ENCODE peak calls at places on chromosomes 16 and 17, in six cellular contexts. E is esophagus squamous epithelium, X is IMR-90, D is colonic mucosa, J is tibial nerve, U is heart left ventricle. O is an unnamed sample.
A peak's percentile ranks its signal among the peaks of the same experiment; 100 is the strongest.

GRCh38 chr16:11497329-11497805 is 89.4 kb downstream of the LITAF start:
- DNase-seq in X (peak; percentile 56), E (no peak), J (peak; percentile 79), D (peak; percentile 78), U (peak; percentile 90), O (peak; percentile 91)

GRCh38 chr16:3122926-3123570 is 10.7 kb downstream of the ZNF205 start:
- DNase-seq in J (no peak), X (no peak), E (no peak), D (no peak), U (no peak), O (no peak)

GRCh38 chr16:63312343-63312742 is 1276.1 kb upstream of the CDH8 start:
- DNase-seq in E (no peak), X (no peak), U (no peak), D (no peak), J (no peak), O (no peak)

GRCh38 chr17:64736804-64737492 is 74.8 kb upstream of the SMURF2 start:
- DNase-seq in E (no peak), J (no peak), U (peak; percentile 19), X (peak; percentile 72), D (peak; percentile 62), O (no peak)

GRCh38 chr17:71899317-71899716 is 221.5 kb upstream of the SOX9 start:
- DNase-seq in D (no peak), X (peak; percentile 59), E (no peak), J (no peak), U (no peak), O (no peak)

GRCh38 chr17:11499881-11500280 is 98.4 kb upstream of the DNAH9 start:
- DNase-seq in U (no peak), X (no peak), D (no peak), E (no peak), J (no peak), O (peak; percentile 40)

GRCh38 chr17:48113201-48113676 is 5.7 kb downstream of the SNX11 start:
- DNase-seq in D (no peak), X (no peak), J (no peak), U (no peak), E (no peak), O (no peak)

GRCh38 chr16:68289621-68290329 is 21.0 kb downstream of the SLC7A6OS start:
- DNase-seq in J (no peak), X (no peak), U (no peak), E (no peak), D (no peak), O (no peak)

GRCh38 chr17:3960764-3961163 is 3.5 kb downstream of the ATP2A3 start:
- DNase-seq in J (no peak), X (peak; percentile 55), U (no peak), E (no peak), D (peak; percentile 67), O (peak; percentile 61)

GRCh38 chr16:77551352-77551751 is 116.5 kb upstream of the ADAMTS18 start:
- DNase-seq in X (no peak), J (no peak), E (no peak), D (no peak), U (no peak), O (no peak)

GRCh38 chr17:76570877-76571471 is 14.7 kb downstream of the ST6GALNAC2 start:
- DNase-seq in D (no peak), X (no peak), E (no peak), J (no peak), U (no peak), O (no peak)

GRCh38 chr16:47144559-47144877 is 773 bp upstream of the NETO2 start:
- DNase-seq in U (no peak), X (no peak), D (no peak), E (no peak), J (no peak), O (no peak)

GRCh38 chr16:17277981-17278381 is 192.8 kb downstream of the XYLT1 start:
- DNase-seq in E (no peak), J (no peak), D (peak; percentile 76), X (peak; percentile 7), U (peak; percentile 28), O (no peak)

GRCh38 chr16:60181542-60181941 is 1447.4 kb upstream of the GOT2 start:
- DNase-seq in U (no peak), D (no peak), J (no peak), X (no peak), E (no peak), O (no peak)

GRCh38 chr17:72766761-72767356 is 325.6 kb downstream of the SLC39A11 start:
- DNase-seq in J (no peak), U (no peak), E (no peak), D (no peak), X (no peak), O (no peak)

GRCh38 chr17:14202388-14203166 is 34.1 kb downstream of the CDRT15 start:
- DNase-seq in X (no peak), J (no peak), D (no peak), E (no peak), U (no peak), O (no peak)

GRCh38 chr16:22220714-22221113 is 14.6 kb downstream of the EEF2K start:
- DNase-seq in U (peak; percentile 33), X (no peak), J (no peak), E (no peak), D (no peak), O (no peak)

GRCh38 chr17:55852734-55853133 is 101.9 kb downstream of the PCTP start:
- DNase-seq in J (no peak), X (no peak), E (no peak), U (no peak), D (no peak), O (no peak)

GRCh38 chr17:56028837-56029236 is 124.4 kb upstream of the ANKFN1 start:
- DNase-seq in D (no peak), J (no peak), U (no peak), X (no peak), E (no peak), O (no peak)

GRCh38 chr17:73189417-73190099 is 3.3 kb upstream of the COG1 start:
- DNase-seq in U (no peak), E (no peak), X (peak; percentile 76), D (no peak), J (no peak), O (no peak)

GRCh38 chr16:66135376-66135775 is 231.1 kb upstream of the CDH5 start:
- DNase-seq in E (no peak), J (peak; percentile 39), X (peak; percentile 25), D (no peak), U (peak; percentile 69), O (peak; percentile 66)

GRCh38 chr17:19331134-19331533 is 31.4 kb downstream of the B9D1 start:
- DNase-seq in J (no peak), D (no peak), E (no peak), U (no peak), X (peak; percentile 92), O (no peak)
- TF ChIP-seq CTCF in J (no peak), D (no peak), E (no peak), U (no peak), X (peak; percentile 11), O (no peak)

GRCh38 chr17:43034623-43035293 is 9.7 kb downstream of the RND2 start:
- DNase-seq in X (no peak), D (no peak), E (no peak), U (no peak), J (no peak), O (no peak)
- H3K4me1 ChIP-seq in X (peaks cover 6% of the 10 kb centered on the region), D (no peaks in the 10 kb centered on the region), E (no peaks in the 10 kb centered on the region), U (no peaks in the 10 kb centered on the region), J (no peaks in the 10 kb centered on the region), O (no peaks in the 10 kb centered on the region)

GRCh38 chr17:34817252-34817651 is 144.0 kb downstream of the CCT6B start:
- DNase-seq in U (no peak), X (no peak), J (no peak), D (no peak), E (no peak), O (no peak)

GRCh38 chr17:34820166-34820920 is 140.9 kb downstream of the CCT6B start:
- DNase-seq in E (no peak), D (no peak), U (no peak), J (no peak), X (no peak), O (no peak)

GRCh38 chr17:34811561-34811960 is 149.7 kb downstream of the CCT6B start:
- DNase-seq in E (no peak), J (no peak), U (no peak), D (no peak), X (no peak), O (no peak)

GRCh38 chr17:34820922-34821321 is 140.3 kb downstream of the CCT6B start:
- DNase-seq in J (no peak), X (no peak), E (no peak), U (no peak), D (no peak), O (no peak)

GRCh38 chr17:34816806-34817205 is 144.5 kb downstream of the CCT6B start:
- DNase-seq in J (no peak), E (no peak), D (no peak), X (no peak), U (no peak), O (no peak)
- H3K4me3 ChIP-seq in J (no peak overlapping the region), E (no peak overlapping the region), D (no peak overlapping the region), X (no peak overlapping the region), U (no peak overlapping the region), O (no peak overlapping the region)

DNA sequence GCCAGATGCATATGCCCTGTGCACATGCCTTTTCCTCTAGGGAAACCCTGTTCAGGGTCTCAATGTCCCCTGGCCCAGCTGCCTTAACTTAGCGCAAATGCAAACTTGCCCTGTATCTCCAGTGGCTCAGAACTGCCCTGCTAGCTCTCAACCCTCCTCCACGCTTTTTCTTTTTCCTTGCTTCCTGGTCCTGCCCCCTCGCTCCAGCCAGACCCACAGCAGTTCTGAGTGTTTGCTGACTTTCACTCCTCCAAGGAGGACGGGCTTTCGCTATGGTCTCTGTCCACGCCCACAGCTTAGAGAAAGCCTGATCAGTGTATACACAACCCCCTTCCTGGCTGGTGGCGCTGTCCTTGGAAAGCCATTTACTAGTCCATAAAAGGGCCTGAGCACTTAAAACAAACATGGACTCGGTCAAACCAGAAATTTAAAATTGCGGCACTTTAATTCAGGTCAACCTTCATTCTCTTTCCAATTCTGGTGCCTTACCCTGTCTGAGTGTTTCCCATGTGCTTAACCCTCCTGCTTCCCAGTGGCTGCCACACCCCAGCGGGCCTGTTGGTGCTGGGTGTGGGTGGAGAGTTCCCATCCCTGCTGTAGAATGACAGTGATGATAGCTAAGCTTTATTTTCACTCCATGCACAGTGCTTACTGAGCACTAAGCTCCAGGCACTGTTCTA is 15.6 kb upstream of the TMEM98 start:
- DNase-seq in J (no peak), X (peak; percentile 76), E (no peak), D (peak; percentile 92), U (peak; percentile 39), O (peak; percentile 68)
- TF ChIP-seq CTCF in J (no peak), X (peak; percentile 20), E (no peak), D (no peak), U (no peak), O (no peak)

O was measured in right atrium auricular region.